ENCODE peak calls at places on chromosomes 11 and 22, in five cellular contexts. H, G, N, S and K are unnamed samples.
A peak's percentile ranks its signal among the peaks of the same experiment; 100 is the strongest.

GRCh38 chr11:84234011-84234410 is 947.8 kb upstream of the CCDC90B start:
- DNase-seq in H (no peak), G (no peak), N (no peak), S (no peak), K (no peak)

GRCh38 chr11:126459691-126460404 is 104.4 kb downstream of the ST3GAL4 start:
- DNase-seq in H (no peak), G (no peak), N (no peak), S (peak; percentile 77), K (peak; percentile 62)

GRCh38 chr11:77068461-77069335 is 1.9 kb downstream of the CAPN5 start:
- DNase-seq in H (no peak), G (no peak), N (no peak), S (no peak), K (no peak)

GRCh38 chr11:7186190-7186589 is 65.5 kb upstream of the SYT9 start:
- DNase-seq in H (no peak), G (no peak), N (peak; percentile 13), S (peak; percentile 58), K (no peak)

GRCh38 chr11:32266611-32267010 is 168.7 kb downstream of the WT1 start:
- DNase-seq in H (no peak), G (no peak), N (no peak), S (no peak), K (no peak)

GRCh38 chr11:121930004-121930965 is 185.7 kb downstream of the BLID start:
- DNase-seq in H (no peak), G (peak; percentile 12), N (no peak), S (no peak), K (no peak)

GRCh38 chr22:48642550-48642949 is 1185.1 kb downstream of the BRD1 start:
- DNase-seq in H (no peak), G (no peak), N (no peak), S (no peak), K (no peak)

GRCh38 chr11:57321996-57322880 is 2.5 kb downstream of the TNKS1BP1 start:
- DNase-seq in H (no peak), G (peak; percentile 86), N (peak; percentile 96), S (peak; percentile 97), K (peak; percentile 95)

GRCh38 chr11:6006395-6006794 is 351 bp downstream of the OR56A4 start:
- DNase-seq in H (no peak), G (no peak), N (no peak), S (no peak), K (no peak)

GRCh38 chr22:36204001-36204640 is 2.5 kb upstream of the APOL4 start:
- DNase-seq in H (no peak), G (no peak), N (no peak), S (no peak), K (no peak)

GRCh38 chr22:36201630-36202312 is at the start of gene APOL4:
- DNase-seq in H (no peak), G (no peak), N (no peak), S (no peak), K (no peak)

GRCh38 chr22:36206255-36206654 is 4.6 kb upstream of the APOL4 start:
- DNase-seq in H (no peak), G (no peak), N (no peak), S (no peak), K (no peak)

GRCh38 chr22:36208162-36208765 is 6.7 kb upstream of the APOL4 start:
- DNase-seq in H (no peak), G (no peak), N (no peak), S (no peak), K (no peak)

GRCh38 chr22:36204641-36205032 is 3.0 kb upstream of the APOL4 start:
- DNase-seq in H (no peak), G (peak; percentile 15), N (no peak), S (no peak), K (no peak)
- H3K4me3 ChIP-seq in H (no peak overlapping the region), G (no peak overlapping the region), N (no peak overlapping the region), S (no peak overlapping the region), K (no peak overlapping the region)

GRCh38 chr22:42931421-42932196 is 74.5 kb upstream of the ARFGAP3 start:
- DNase-seq in H (no peak), G (no peak), N (no peak), S (no peak), K (no peak)

GRCh38 chr22:42928969-42929837 is 72.1 kb upstream of the ARFGAP3 start:
- DNase-seq in H (no peak), G (no peak), N (no peak), S (no peak), K (no peak)

GRCh38 chr22:42929838-42930155 is 72.7 kb upstream of the ARFGAP3 start:
- DNase-seq in H (no peak), G (no peak), N (no peak), S (no peak), K (no peak)

GRCh38 chr22:42932197-42932519 is 75.1 kb upstream of the ARFGAP3 start:
- DNase-seq in H (no peak), G (no peak), N (no peak), S (no peak), K (no peak)

DNA sequence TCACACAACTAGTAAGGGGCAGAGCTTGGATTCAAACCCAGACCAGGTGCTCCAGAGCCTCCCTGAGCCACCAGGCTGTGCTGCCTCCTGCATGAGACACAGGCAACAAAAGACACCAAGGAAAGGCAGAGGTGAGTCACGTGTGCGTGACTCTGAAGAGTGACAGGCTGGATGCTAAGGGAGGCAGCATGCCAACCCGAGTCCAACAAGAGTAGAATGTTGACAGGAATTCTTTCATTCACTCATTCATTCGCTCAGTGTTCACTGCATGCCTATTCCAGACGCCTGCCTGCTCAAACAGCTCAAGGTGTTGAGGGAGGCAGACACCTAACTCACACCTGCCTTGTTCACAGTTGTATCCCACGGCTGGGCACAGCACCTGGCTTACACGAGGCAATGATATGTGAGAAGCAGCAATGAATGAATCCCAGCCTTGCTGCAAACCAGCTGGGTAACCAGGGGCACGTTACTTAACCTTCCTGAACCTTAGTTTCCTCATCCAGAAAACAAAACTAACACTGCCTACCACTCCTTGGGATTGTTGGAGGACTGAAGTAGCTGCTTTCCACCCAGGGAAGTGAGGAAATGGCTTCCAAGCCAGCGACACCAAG is 73.8 kb upstream of the ARFGAP3 start:
- DNase-seq in H (no peak), G (no peak), N (peak; percentile 40), S (no peak), K (no peak)
- TF ChIP-seq CTCF in H (no peak), G (no peak), N (peak; percentile 45), S (peak; percentile 24), K (peak; percentile 34)

DNA sequence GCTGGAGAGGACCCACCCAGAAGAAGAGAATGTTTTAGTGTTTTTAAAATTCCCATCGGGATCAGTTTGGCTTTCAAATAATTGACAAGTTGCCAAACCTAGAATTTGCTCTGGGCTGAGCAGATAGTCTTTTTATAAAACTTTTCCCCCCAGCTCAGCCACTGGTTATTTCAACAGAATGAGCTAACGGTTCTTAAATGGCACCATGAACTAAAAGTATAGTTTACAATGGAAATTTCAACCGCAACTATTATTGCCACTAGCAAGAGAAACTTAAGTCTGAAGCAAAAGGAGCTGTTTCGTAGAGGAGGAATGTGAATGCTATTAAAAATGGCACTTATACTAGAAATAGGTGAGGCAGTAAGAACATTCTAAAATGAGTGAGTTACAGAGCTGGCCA is 3.4 kb downstream of the DKK3 start:
- DNase-seq in H (no peak), G (no peak), N (no peak), S (no peak), K (no peak)
- H3K4me3 ChIP-seq in H (no peak overlapping the region), G (no peak overlapping the region), N (no peak overlapping the region), S (peak overlapping the region; percentile 2), K (no peak overlapping the region)

GRCh38 chr22:34105461-34106062 is 185.3 kb upstream of the LARGE1 start:
- DNase-seq in H (no peak), G (peak; percentile 88), N (no peak), S (no peak), K (no peak)
- TF ChIP-seq CTCF in H (peak; percentile 53), G (peak; percentile 76), N (no peak), S (no peak), K (no peak)

DNA sequence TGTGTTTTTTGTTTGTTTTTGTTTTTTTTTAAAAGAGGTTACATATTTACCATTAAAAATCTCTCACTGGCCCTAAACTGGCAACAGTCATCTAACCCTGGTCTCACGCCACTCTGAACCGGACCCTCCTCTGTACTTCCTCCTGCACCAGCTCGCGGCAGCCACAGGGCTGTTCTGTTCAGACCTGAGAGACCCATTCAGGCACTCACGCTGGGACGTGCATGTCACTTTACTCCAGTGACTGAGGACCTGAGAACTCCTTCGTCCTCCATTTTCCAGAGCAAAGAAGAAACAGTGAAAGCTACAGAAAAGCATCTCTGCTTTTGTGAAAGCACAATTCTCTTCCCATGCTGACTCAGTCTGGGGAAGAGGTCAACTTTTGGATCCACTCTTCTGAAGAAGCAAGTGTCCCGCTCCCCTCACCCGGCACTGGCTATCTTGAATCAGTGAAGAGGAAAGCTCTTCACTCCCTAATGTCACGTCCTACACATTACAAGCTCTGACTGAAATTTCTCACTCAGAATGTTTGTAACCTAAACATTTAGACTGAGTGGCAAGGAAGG is 24.6 kb downstream of the PISD start:
- DNase-seq in H (peak; percentile 71), G (peak; percentile 37), N (no peak), S (no peak), K (no peak)
- H3K4me3 ChIP-seq in H (peak overlapping the region; percentile 52), G (no peak overlapping the region), N (no peak overlapping the region), S (no peak overlapping the region), K (no peak overlapping the region)

GRCh38 chr22:30557243-30557642 is 10.7 kb upstream of the SEC14L6 start:
- DNase-seq in H (no peak), G (peak; percentile 57), N (no peak), S (no peak), K (no peak)
- TF ChIP-seq CTCF in H (no peak), G (peak; percentile 35), N (peak; percentile 14), S (no peak), K (no peak)

GRCh38 chr22:31343235-31344191 is 2.6 kb downstream of the PATZ1 start:
- DNase-seq in H (peak; percentile 31), G (peak; percentile 92), N (no peak), S (no peak), K (no peak)

GRCh38 chr22:31341386-31342088 is 4.6 kb downstream of the PATZ1 start:
- DNase-seq in H (no peak), G (no peak), N (no peak), S (no peak), K (no peak)

GRCh38 chr22:31344369-31345330 is 1.5 kb downstream of the PATZ1 start:
- DNase-seq in H (peak; percentile 50), G (peak; percentile 25), N (peak; percentile 26), S (peak; percentile 55), K (no peak)

GRCh38 chr22:31340765-31341247 is 5.3 kb downstream of the PATZ1 start:
- DNase-seq in H (peak; percentile 22), G (no peak), N (no peak), S (no peak), K (no peak)

GRCh38 chr22:31342389-31343125 is 3.6 kb downstream of the PATZ1 start:
- DNase-seq in H (no peak), G (peak; percentile 33), N (no peak), S (no peak), K (no peak)
- H3K4me3 ChIP-seq in H (peak overlapping the region; percentile 76), G (peak overlapping the region; percentile 95), N (peak overlapping the region; percentile 9), S (no peak overlapping the region), K (no peak overlapping the region)

GRCh38 chr22:19791243-19791642 is 30.7 kb downstream of the TBX1 start:
- DNase-seq in H (no peak), G (no peak), N (no peak), S (no peak), K (no peak)

GRCh38 chr22:19789828-19790227 is 29.2 kb downstream of the TBX1 start:
- DNase-seq in H (no peak), G (no peak), N (no peak), S (no peak), K (no peak)

GRCh38 chr22:19793656-19794310 is 33.2 kb downstream of the TBX1 start:
- DNase-seq in H (no peak), G (no peak), N (no peak), S (no peak), K (no peak)

GRCh38 chr22:19793161-19793560 is 32.6 kb downstream of the TBX1 start:
- DNase-seq in H (no peak), G (no peak), N (no peak), S (no peak), K (no peak)

GRCh38 chr22:19791894-19792293 is 31.3 kb downstream of the TBX1 start:
- DNase-seq in H (no peak), G (no peak), N (no peak), S (no peak), K (no peak)
- TF ChIP-seq CTCF in H (no peak), G (no peak), N (no peak), S (no peak), K (no peak)